ENCODE peak calls at places on chromosome 1, in eight cellular contexts. K, Y, U, L, X, O, Z and V are unnamed samples.
A peak's percentile ranks its signal among the peaks of the same experiment; 100 is the strongest.

GRCh38 chr1:186775031-186775430 is 53.7 kb upstream of the PLA2G4A start:
- DNase-seq in L (no peak), Z (no peak), K (no peak), O (no peak), Y (no peak), X (no peak), U (no peak), V (no peak)

GRCh38 chr1:117676615-117677130 is 70.8 kb downstream of the TENT5C start:
- DNase-seq in K (no peak), U (no peak), O (no peak), Z (no peak), L (no peak), X (no peak), Y (no peak), V (no peak)

GRCh38 chr1:93735722-93736121 is 54.1 kb upstream of the BCAR3 start:
- DNase-seq in O (peak; percentile 73), L (peak; percentile 86), X (no peak), Y (peak; percentile 76), Z (peak; percentile 83), U (peak; percentile 84), K (no peak), V (no peak)

GRCh38 chr1:89530690-89531089 is 6.1 kb downstream of the LRRC8B start:
- DNase-seq in Z (no peak), L (no peak), X (peak; percentile 2), Y (no peak), U (no peak), K (no peak), O (no peak), V (no peak)

GRCh38 chr1:183472488-183473285 is at the start of gene SMG7:
- DNase-seq in Z (no peak), X (peak; percentile 68), L (no peak), Y (peak; percentile 14), U (no peak), K (peak; percentile 91), O (peak; percentile 29), V (peak; percentile 58)

GRCh38 chr1:73593804-73594203 is 604.2 kb downstream of the LRRIQ3 start:
- DNase-seq in Y (no peak), K (no peak), O (no peak), Z (no peak), U (no peak), X (no peak), L (peak; percentile 40), V (no peak)

GRCh38 chr1:34749983-34750382 is 4.9 kb upstream of the GJB5 start:
- DNase-seq in Y (no peak), Z (no peak), X (no peak), U (no peak), L (peak; percentile 58), O (no peak), K (no peak), V (no peak)

GRCh38 chr1:58687516-58687915 is 12.3 kb downstream of the MYSM1 start:
- DNase-seq in Z (no peak), X (no peak), O (no peak), K (no peak), Y (no peak), U (no peak), L (no peak), V (no peak)

GRCh38 chr1:22711591-22712501 is 1.2 kb downstream of the EPHB2 start:
- DNase-seq in U (peak; percentile 37), O (peak; percentile 29), K (no peak), Y (peak; percentile 30), L (peak; percentile 62), Z (peak; percentile 38), X (peak; percentile 39), V (no peak)

GRCh38 chr1:182707116-182707515 is 22.7 kb upstream of the RGS8 start:
- DNase-seq in K (no peak), O (no peak), X (no peak), Y (peak; percentile 6), L (peak; percentile 68), Z (peak; percentile 45), U (no peak), V (no peak)

GRCh38 chr1:181676269-181676668 is 193.0 kb downstream of the CACNA1E start:
- DNase-seq in O (peak; percentile 5), X (peak; percentile 57), Y (no peak), K (no peak), Z (peak; percentile 8), L (peak; percentile 52), U (no peak), V (no peak)

GRCh38 chr1:63883494-63884235 is 109.8 kb downstream of the ROR1 start:
- DNase-seq in L (no peak), X (no peak), Z (no peak), Y (no peak), O (no peak), U (no peak), K (no peak), V (no peak)

GRCh38 chr1:15836772-15837669 is 10.5 kb upstream of the SPEN start:
- DNase-seq in K (peak; percentile 89), X (no peak), U (no peak), Y (no peak), L (no peak), O (no peak), Z (no peak), V (peak; percentile 80)

GRCh38 chr1:101330427-101331130 is 93.8 kb downstream of the S1PR1 start:
- DNase-seq in Z (no peak), U (no peak), Y (no peak), X (no peak), K (no peak), L (no peak), O (no peak), V (no peak)

GRCh38 chr1:17771014-17771413 is 15.9 kb downstream of the ACTL8 start:
- DNase-seq in O (no peak), Y (no peak), Z (no peak), X (no peak), U (no peak), L (no peak), K (no peak), V (no peak)

GRCh38 chr1:206020393-206021007 is 3.2 kb downstream of the CTSE start:
- DNase-seq in Z (no peak), O (no peak), U (no peak), Y (no peak), X (no peak), K (peak; percentile 72), L (no peak), V (no peak)

GRCh38 chr1:229063154-229063553 is 207.8 kb upstream of the RAB4A start:
- DNase-seq in U (no peak), L (no peak), X (no peak), Z (no peak), K (no peak), Y (no peak), O (no peak), V (no peak)

GRCh38 chr1:84199257-84199656 is 55.2 kb downstream of the PRKACB start:
- DNase-seq in K (no peak), L (no peak), X (no peak), Z (no peak), Y (no peak), O (no peak), U (no peak), V (no peak)

GRCh38 chr1:233379869-233380438 is 52.4 kb downstream of the MAP3K21 start:
- DNase-seq in L (no peak), O (no peak), Y (no peak), U (no peak), Z (no peak), K (no peak), X (no peak), V (no peak)

GRCh38 chr1:169595764-169596711 is 9.8 kb upstream of the F5 start:
- DNase-seq in L (peak; percentile 75), Z (peak; percentile 38), X (no peak), O (peak; percentile 31), K (no peak), Y (peak; percentile 67), U (peak; percentile 55), V (no peak)

GRCh38 chr1:27031235-27032118 is 18.8 kb upstream of the TENT5B start:
- DNase-seq in O (peak; percentile 80), Y (peak; percentile 86), L (peak; percentile 94), K (peak; percentile 94), Z (peak; percentile 77), X (no peak), U (peak; percentile 74), V (no peak)